ENCODE peak calls at places on chromosomes 5 and 9, in ten cellular contexts. One of them, this sample, is unnamed.

GRCh38 chr5:174793684-174794328 is 69.4 kb downstream of the MSX2 start:
- DNase-seq in GM06990: peak
- DNase-seq in WTC11: peak
- DNase-seq in body of pancreas: peak
- DNase-seq in foreskin fibroblast: peak
- DNase-seq in A549: peak
- DNase-seq in mesothelial cell of epicardium: peak
- DNase-seq in astrocyte: peak
- DNase-seq in PC-3: peak
- DNase-seq in suprapubic skin: peak
- DNase-seq in this sample: peak

GRCh38 chr5:71586052-71586940 is 844 bp upstream of the MCCC2 start:
- DNase-seq in GM06990: no peak
- DNase-seq in WTC11: no peak
- DNase-seq in body of pancreas: no peak
- DNase-seq in foreskin fibroblast: peak
- DNase-seq in A549: peak
- DNase-seq in mesothelial cell of epicardium: no peak
- DNase-seq in astrocyte: no peak
- DNase-seq in PC-3: no peak
- DNase-seq in suprapubic skin: no peak
- DNase-seq in this sample: no peak

GRCh38 chr5:135651156-135651555 is 72.4 kb upstream of the CXCL14 start:
- DNase-seq in GM06990: no peak
- DNase-seq in WTC11: no peak
- DNase-seq in body of pancreas: no peak
- DNase-seq in foreskin fibroblast: peak
- DNase-seq in A549: no peak
- DNase-seq in mesothelial cell of epicardium: no peak
- DNase-seq in astrocyte: peak
- DNase-seq in PC-3: peak
- DNase-seq in suprapubic skin: no peak
- DNase-seq in this sample: no peak

GRCh38 chr5:159444441-159445082 is 114.3 kb upstream of the IL12B start:
- DNase-seq in GM06990: no peak
- DNase-seq in WTC11: no peak
- DNase-seq in body of pancreas: no peak
- DNase-seq in foreskin fibroblast: peak
- DNase-seq in A549: peak
- DNase-seq in mesothelial cell of epicardium: no peak
- DNase-seq in astrocyte: peak
- DNase-seq in PC-3: peak
- DNase-seq in suprapubic skin: no peak
- DNase-seq in this sample: no peak

GRCh38 chr5:6574537-6574936 is 58.3 kb downstream of the NSUN2 start:
- DNase-seq in GM06990: no peak
- DNase-seq in WTC11: no peak
- DNase-seq in body of pancreas: no peak
- DNase-seq in foreskin fibroblast: no peak
- DNase-seq in A549: no peak
- DNase-seq in mesothelial cell of epicardium: no peak
- DNase-seq in astrocyte: no peak
- DNase-seq in PC-3: peak
- DNase-seq in suprapubic skin: no peak
- DNase-seq in this sample: no peak

GRCh38 chr9:24698864-24699518 is 153.3 kb upstream of the IZUMO3 start:
- DNase-seq in GM06990: no peak
- DNase-seq in WTC11: no peak
- DNase-seq in body of pancreas: no peak
- DNase-seq in foreskin fibroblast: no peak
- DNase-seq in A549: no peak
- DNase-seq in mesothelial cell of epicardium: no peak
- DNase-seq in astrocyte: no peak
- DNase-seq in PC-3: no peak
- DNase-seq in suprapubic skin: no peak
- DNase-seq in this sample: no peak

GRCh38 chr5:101009758-101010519 is 106.9 kb upstream of the ST8SIA4 start:
- DNase-seq in GM06990: no peak
- DNase-seq in WTC11: no peak
- DNase-seq in body of pancreas: no peak
- DNase-seq in foreskin fibroblast: no peak
- DNase-seq in A549: no peak
- DNase-seq in mesothelial cell of epicardium: no peak
- DNase-seq in astrocyte: no peak
- DNase-seq in PC-3: no peak
- DNase-seq in suprapubic skin: no peak
- DNase-seq in this sample: no peak

GRCh38 chr5:117519957-117520500 is 945.4 kb upstream of the SEMA6A start:
- DNase-seq in GM06990: no peak
- DNase-seq in WTC11: no peak
- DNase-seq in body of pancreas: no peak
- DNase-seq in foreskin fibroblast: no peak
- DNase-seq in A549: no peak
- DNase-seq in mesothelial cell of epicardium: no peak
- DNase-seq in astrocyte: no peak
- DNase-seq in PC-3: no peak
- DNase-seq in suprapubic skin: no peak
- DNase-seq in this sample: no peak

GRCh38 chr9:118009585-118009984 is 305.4 kb downstream of the TLR4 start:
- DNase-seq in GM06990: no peak
- DNase-seq in WTC11: no peak
- DNase-seq in body of pancreas: no peak
- DNase-seq in foreskin fibroblast: no peak
- DNase-seq in A549: no peak
- DNase-seq in mesothelial cell of epicardium: no peak
- DNase-seq in astrocyte: no peak
- DNase-seq in PC-3: no peak
- DNase-seq in suprapubic skin: no peak
- DNase-seq in this sample: no peak

GRCh38 chr5:139197710-139198669 is at the start of gene SIL1:
- DNase-seq in GM06990: peak
- DNase-seq in WTC11: peak
- DNase-seq in body of pancreas: peak
- DNase-seq in foreskin fibroblast: peak
- DNase-seq in A549: peak
- DNase-seq in mesothelial cell of epicardium: peak
- DNase-seq in astrocyte: peak
- DNase-seq in PC-3: peak
- DNase-seq in suprapubic skin: peak
- DNase-seq in this sample: peak

DNA sequence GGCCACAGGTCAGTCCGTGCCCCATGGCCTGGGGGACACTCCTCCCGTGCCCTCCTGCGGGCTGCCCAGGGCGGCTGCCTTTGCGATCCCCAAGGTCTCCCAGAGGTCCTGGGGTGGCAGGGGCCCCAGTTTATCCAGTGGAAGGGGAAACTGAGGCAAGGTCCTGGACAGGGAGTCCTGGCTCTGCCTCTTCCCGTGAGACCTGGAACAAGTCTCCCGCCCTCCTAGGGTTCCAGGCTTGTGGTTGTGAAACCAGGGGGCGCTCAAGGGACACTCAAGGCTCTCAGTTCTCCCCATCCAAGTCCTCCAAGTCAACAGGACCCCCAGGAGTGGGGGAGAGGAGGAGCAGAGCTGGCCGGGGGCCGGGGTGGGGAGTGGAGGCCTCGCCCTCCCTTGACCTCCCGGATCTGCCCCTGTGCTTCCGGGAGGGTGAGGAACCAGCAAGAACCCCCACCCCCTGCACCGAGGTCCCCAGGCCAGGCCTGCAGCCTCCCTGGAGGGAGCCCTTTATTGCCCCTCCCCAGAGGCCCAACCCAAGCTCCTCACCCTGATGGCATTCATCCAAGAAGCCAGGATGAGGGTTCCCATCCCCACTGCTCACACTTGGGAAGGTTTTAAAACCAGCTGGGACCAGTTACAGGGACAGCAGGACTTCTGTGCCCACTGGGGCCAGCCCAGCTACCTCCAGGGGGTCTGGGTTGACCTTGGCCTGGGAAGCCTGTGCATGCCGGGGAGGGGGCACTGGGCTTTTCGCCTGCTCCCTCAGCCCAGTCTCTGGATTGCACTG is 24.7 kb upstream of the TMEM250 start:
- DNase-seq in GM06990: no peak
- DNase-seq in WTC11: peak
- DNase-seq in body of pancreas: peak
- DNase-seq in foreskin fibroblast: peak
- DNase-seq in A549: peak
- DNase-seq in mesothelial cell of epicardium: peak
- DNase-seq in astrocyte: no peak
- DNase-seq in PC-3: peak
- DNase-seq in suprapubic skin: no peak
- DNase-seq in this sample: peak
- TF ChIP-seq CTCF in GM06990: peak
- TF ChIP-seq CTCF in WTC11: peak
- TF ChIP-seq CTCF in body of pancreas: peak
- TF ChIP-seq CTCF in foreskin fibroblast: peak
- TF ChIP-seq CTCF in A549: peak
- TF ChIP-seq CTCF in mesothelial cell of epicardium: peak
- TF ChIP-seq CTCF in astrocyte: no peak
- TF ChIP-seq CTCF in PC-3: peak
- TF ChIP-seq CTCF in suprapubic skin: no peak
- TF ChIP-seq CTCF in this sample: no peak

DNA sequence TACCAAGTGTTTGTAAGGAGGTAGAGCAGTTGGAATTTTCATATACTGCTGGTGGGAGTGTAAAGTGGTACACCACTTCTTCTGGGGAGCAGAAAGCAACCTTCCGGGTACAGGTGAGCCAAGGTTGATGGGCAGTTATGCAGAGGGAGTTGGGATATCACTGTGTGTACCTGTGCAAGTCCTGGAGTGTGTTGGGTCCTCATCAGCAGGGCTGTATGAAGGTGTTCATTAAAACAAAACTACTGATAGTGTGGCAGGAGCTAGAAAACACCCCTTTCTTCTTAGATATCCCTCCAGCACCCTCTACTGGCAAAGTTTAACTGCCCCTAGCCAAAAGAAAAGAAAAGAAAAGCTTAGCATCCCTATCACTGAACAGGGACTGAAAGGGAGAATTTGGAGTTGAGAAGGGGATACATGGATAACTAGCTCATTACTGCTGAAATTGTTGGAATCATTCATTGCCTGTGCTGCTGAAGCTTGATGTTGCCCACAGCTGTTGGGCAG is 10.7 kb downstream of the MARCHF6 start:
- DNase-seq in GM06990: no peak
- DNase-seq in WTC11: no peak
- DNase-seq in body of pancreas: no peak
- DNase-seq in foreskin fibroblast: no peak
- DNase-seq in A549: peak
- DNase-seq in mesothelial cell of epicardium: no peak
- DNase-seq in astrocyte: no peak
- DNase-seq in PC-3: peak
- DNase-seq in suprapubic skin: no peak
- DNase-seq in this sample: no peak
- TF ChIP-seq CTCF in GM06990: peak
- TF ChIP-seq CTCF in WTC11: no peak
- TF ChIP-seq CTCF in body of pancreas: peak
- TF ChIP-seq CTCF in foreskin fibroblast: no peak
- TF ChIP-seq CTCF in A549: peak
- TF ChIP-seq CTCF in mesothelial cell of epicardium: no peak
- TF ChIP-seq CTCF in astrocyte: no peak
- TF ChIP-seq CTCF in PC-3: peak
- TF ChIP-seq CTCF in suprapubic skin: no peak
- TF ChIP-seq CTCF in this sample: no peak

GRCh38 chr9:13933268-13933656 is 380.7 kb downstream of the NFIB start:
- DNase-seq in GM06990: no peak
- DNase-seq in WTC11: no peak
- DNase-seq in body of pancreas: no peak
- DNase-seq in foreskin fibroblast: no peak
- DNase-seq in A549: no peak
- DNase-seq in mesothelial cell of epicardium: no peak
- DNase-seq in astrocyte: no peak
- DNase-seq in PC-3: no peak
- DNase-seq in suprapubic skin: no peak
- DNase-seq in this sample: no peak

GRCh38 chr9:13928988-13929387 is 385.0 kb downstream of the NFIB start:
- DNase-seq in GM06990: no peak
- DNase-seq in WTC11: no peak
- DNase-seq in body of pancreas: no peak
- DNase-seq in foreskin fibroblast: no peak
- DNase-seq in A549: no peak
- DNase-seq in mesothelial cell of epicardium: no peak
- DNase-seq in astrocyte: no peak
- DNase-seq in PC-3: no peak
- DNase-seq in suprapubic skin: no peak
- DNase-seq in this sample: no peak

GRCh38 chr9:13934411-13934810 is 379.5 kb downstream of the NFIB start:
- DNase-seq in GM06990: no peak
- DNase-seq in WTC11: no peak
- DNase-seq in body of pancreas: no peak
- DNase-seq in foreskin fibroblast: no peak
- DNase-seq in A549: no peak
- DNase-seq in mesothelial cell of epicardium: no peak
- DNase-seq in astrocyte: no peak
- DNase-seq in PC-3: no peak
- DNase-seq in suprapubic skin: no peak
- DNase-seq in this sample: no peak

DNA sequence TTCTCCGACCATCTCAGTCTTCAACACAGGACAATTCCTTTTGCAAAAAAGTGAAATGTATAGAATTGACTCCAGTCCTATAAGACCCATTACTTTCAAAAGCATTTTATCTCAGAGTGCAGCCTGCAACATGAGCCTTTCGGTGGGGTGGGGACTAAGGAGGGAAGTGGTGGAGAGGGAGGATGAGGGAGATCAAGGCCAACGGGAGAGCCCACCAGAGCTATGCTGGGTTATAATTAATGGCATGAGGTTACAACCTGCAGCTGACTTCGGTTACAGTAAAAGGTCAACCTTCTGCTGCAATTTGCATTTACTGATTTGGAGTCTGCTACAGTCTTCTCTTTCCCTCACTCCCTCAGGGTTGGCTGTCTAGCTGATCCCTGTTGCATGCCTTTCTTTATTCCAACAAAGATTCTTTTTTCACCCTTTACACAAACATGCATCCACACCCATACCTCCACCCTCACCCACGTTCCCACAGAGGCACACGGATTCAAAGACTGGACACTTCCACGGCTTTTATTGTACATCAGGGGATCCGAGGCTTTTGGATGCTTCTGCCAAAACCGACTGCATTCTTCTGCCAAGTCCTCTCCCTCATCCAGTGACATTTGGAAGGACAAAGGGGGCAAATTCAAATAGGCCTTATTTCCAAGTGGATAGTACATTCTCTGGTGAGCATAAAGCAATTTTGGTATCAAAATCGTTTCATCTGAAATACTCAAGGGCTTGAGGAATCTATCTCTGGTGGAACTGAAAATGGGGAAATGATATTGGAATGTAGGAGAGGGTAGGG is 381.3 kb downstream of the NFIB start:
- DNase-seq in GM06990: no peak
- DNase-seq in WTC11: no peak
- DNase-seq in body of pancreas: no peak
- DNase-seq in foreskin fibroblast: no peak
- DNase-seq in A549: no peak
- DNase-seq in mesothelial cell of epicardium: no peak
- DNase-seq in astrocyte: no peak
- DNase-seq in PC-3: no peak
- DNase-seq in suprapubic skin: no peak
- DNase-seq in this sample: no peak
- TF ChIP-seq CTCF in GM06990: no peak
- TF ChIP-seq CTCF in WTC11: no peak
- TF ChIP-seq CTCF in body of pancreas: no peak
- TF ChIP-seq CTCF in foreskin fibroblast: no peak
- TF ChIP-seq CTCF in A549: no peak
- TF ChIP-seq CTCF in mesothelial cell of epicardium: no peak
- TF ChIP-seq CTCF in astrocyte: no peak
- TF ChIP-seq CTCF in PC-3: no peak
- TF ChIP-seq CTCF in suprapubic skin: no peak
- TF ChIP-seq CTCF in this sample: no peak

GRCh38 chr9:123872710-123873109 is 57.2 kb downstream of the DENND1A start:
- DNase-seq in GM06990: no peak
- DNase-seq in WTC11: no peak
- DNase-seq in body of pancreas: no peak
- DNase-seq in foreskin fibroblast: no peak
- DNase-seq in A549: no peak
- DNase-seq in mesothelial cell of epicardium: no peak
- DNase-seq in astrocyte: no peak
- DNase-seq in PC-3: no peak
- DNase-seq in suprapubic skin: no peak
- DNase-seq in this sample: no peak
- TF ChIP-seq CTCF in GM06990: no peak
- TF ChIP-seq CTCF in WTC11: no peak
- TF ChIP-seq CTCF in body of pancreas: no peak
- TF ChIP-seq CTCF in foreskin fibroblast: no peak
- TF ChIP-seq CTCF in A549: no peak
- TF ChIP-seq CTCF in mesothelial cell of epicardium: no peak
- TF ChIP-seq CTCF in astrocyte: no peak
- TF ChIP-seq CTCF in PC-3: no peak
- TF ChIP-seq CTCF in suprapubic skin: no peak
- TF ChIP-seq CTCF in this sample: no peak